ENCODE peak calls at places on chromosomes 7 and 10, in ten cellular contexts. G, C, P, W, D, S, F, Y, T and Q are unnamed samples.

GRCh38 chr10:127649642-127650041 is 87.3 kb upstream of the FOXI2 start:
- DNase-seq in C (no peak), Y (no peak), T (no peak), P (no peak), W (no peak), D (no peak), G (peak; percentile 2), F (no peak), S (no peak), Q (no peak)

GRCh38 chr7:105009667-105010537 is 4.1 kb upstream of the KMT2E start:
- DNase-seq in T (no peak), F (no peak), P (no peak), S (no peak), G (no peak), W (no peak), C (no peak), D (no peak), Y (no peak), Q (no peak)

GRCh38 chr7:129122086-129122750 is 22.3 kb upstream of the TSPAN33 start:
- DNase-seq in T (no peak), S (no peak), C (no peak), W (no peak), Y (no peak), D (no peak), F (no peak), P (no peak), G (no peak), Q (no peak)

GRCh38 chr7:75642810-75643486 is 95.8 kb downstream of the HIP1 start:
- DNase-seq in G (peak; percentile 71), T (peak; percentile 15), D (peak; percentile 50), C (no peak), F (peak; percentile 49), Y (peak; percentile 47), S (no peak), W (peak; percentile 24), P (no peak), Q (peak; percentile 55)

GRCh38 chr10:59175538-59176240 is 754 bp upstream of the PHYHIPL start:
- DNase-seq in S (peak; percentile 62), F (no peak), T (no peak), Y (no peak), W (peak; percentile 66), G (no peak), P (peak; percentile 60), D (peak; percentile 4), C (no peak), Q (peak; percentile 66)

GRCh38 chr7:147197006-147197405 is 1080.4 kb downstream of the CNTNAP2 start:
- DNase-seq in Y (no peak), F (no peak), S (no peak), P (no peak), W (no peak), G (no peak), T (no peak), D (no peak), C (no peak), Q (no peak)

GRCh38 chr10:102602272-102603045 is 41.8 kb upstream of the TRIM8 start:
- DNase-seq in Y (no peak), T (no peak), F (no peak), W (no peak), S (peak; percentile 86), G (no peak), C (no peak), P (no peak), D (no peak), Q (no peak)

GRCh38 chr7:104017001-104017400 is 27.5 kb upstream of the RELN start:
- DNase-seq in P (no peak), G (no peak), F (no peak), S (no peak), T (no peak), C (no peak), W (no peak), D (no peak), Y (no peak), Q (no peak)

GRCh38 chr10:74983383-74983782 is 128.1 kb upstream of the SAMD8 start:
- DNase-seq in P (no peak), Y (no peak), S (no peak), C (no peak), W (no peak), F (no peak), D (no peak), G (no peak), T (no peak), Q (no peak)

GRCh38 chr7:1144269-1144771 is 15.7 kb downstream of the ZFAND2A start:
- DNase-seq in Y (no peak), F (no peak), G (no peak), D (peak; percentile 39), S (peak; percentile 78), T (no peak), W (peak; percentile 26), P (no peak), C (no peak), Q (no peak)

GRCh38 chr7:142560166-142560565 is 189.1 kb upstream of the PRSS1 start:
- DNase-seq in D (no peak), G (no peak), C (no peak), T (no peak), P (no peak), Y (no peak), F (no peak), S (no peak), W (no peak), Q (no peak)